ENCODE peak calls at places on chromosome 10, in five cellular contexts. H is astrocyte of the cerebellum; J is activated CD8-positive, alpha-beta memory T cell treated with anti-CD3 and anti-CD28 coated beads for 4 hours; V is caudate nucleus; U is T47D. K is an unnamed sample.

GRCh38 chr10:49161411-49161997 is 26.7 kb downstream of the TMEM273 start:
- DNase-seq in H (peak; percentile 48), J (no peak), V (no peak), U (peak; percentile 39), K (no peak)

GRCh38 chr10:21021843-21022594 is 124.9 kb upstream of the NEBL start:
- DNase-seq in H (no peak), J (no peak), V (no peak), U (peak; percentile 4), K (no peak)

GRCh38 chr10:53314856-53315255 is 542.3 kb upstream of the MBL2 start:
- DNase-seq in H (peak; percentile 94), J (no peak), V (no peak), U (no peak), K (peak; percentile 39)

GRCh38 chr10:72834183-72834825 is 59.2 kb upstream of the OIT3 start:
- DNase-seq in H (peak; percentile 67), J (no peak), V (no peak), U (peak; percentile 18), K (no peak)

GRCh38 chr10:113880236-113880635 is 25.8 kb downstream of the NHLRC2 start:
- DNase-seq in H (no peak), J (no peak), V (no peak), U (no peak), K (no peak)

GRCh38 chr10:45063605-45064231 is 63.0 kb downstream of the ZNF22 start:
- DNase-seq in H (no peak), J (no peak), V (no peak), U (peak; percentile 9), K (no peak)

GRCh38 chr10:48469516-48470020 is 135.3 kb downstream of the ARHGAP22 start:
- DNase-seq in H (no peak), J (no peak), V (no peak), U (no peak), K (no peak)

GRCh38 chr10:18437486-18437885 is 213.9 kb downstream of the NSUN6 start:
- DNase-seq in H (no peak), J (no peak), V (no peak), U (no peak), K (no peak)

GRCh38 chr10:59561397-59562121 is 148.1 kb downstream of the SLC16A9 start:
- DNase-seq in H (no peak), J (no peak), V (no peak), U (no peak), K (no peak)

K was measured in brain pericyte.